ENCODE peak calls at places on chromosomes 12 and 14, in eight cellular contexts. One of them, this sample, is unnamed. For H3K4me1, the result is how much of the 10 kb centered on the place peaks cover.

GRCh38 chr14:49923881-49924280 is 31.0 kb downstream of the ARF6 start:
- DNase-seq in IMR-90: no peak
- DNase-seq in tibial artery: no peak
- DNase-seq in pancreas: no peak
- DNase-seq in SK-N-SH: no peak
- DNase-seq in breast epithelium: no peak
- DNase-seq in ovary: no peak
- DNase-seq in mucosa of descending colon: no peak
- DNase-seq in this sample: no peak

GRCh38 chr12:43362910-43363694 is 188.9 kb downstream of the ADAMTS20 start:
- DNase-seq in ovary: no peak
- DNase-seq in SK-N-SH: no peak
- DNase-seq in IMR-90: peak
- DNase-seq in pancreas: no peak
- DNase-seq in mucosa of descending colon: no peak
- DNase-seq in breast epithelium: no peak
- DNase-seq in tibial artery: no peak
- DNase-seq in this sample: peak

GRCh38 chr12:109130755-109131521 is 14.6 kb downstream of the ACACB start:
- DNase-seq in breast epithelium: no peak
- DNase-seq in ovary: no peak
- DNase-seq in tibial artery: peak
- DNase-seq in SK-N-SH: peak
- DNase-seq in IMR-90: no peak
- DNase-seq in mucosa of descending colon: no peak
- DNase-seq in pancreas: peak
- DNase-seq in this sample: no peak

GRCh38 chr12:8554451-8555195 is 13.9 kb upstream of the CLEC4E start:
- DNase-seq in IMR-90: peak
- DNase-seq in pancreas: no peak
- DNase-seq in mucosa of descending colon: no peak
- DNase-seq in SK-N-SH: no peak
- DNase-seq in tibial artery: no peak
- DNase-seq in breast epithelium: no peak
- DNase-seq in ovary: no peak
- DNase-seq in this sample: peak

GRCh38 chr14:31692376-31692781 is 131.2 kb downstream of the NUBPL start:
- DNase-seq in breast epithelium: no peak
- DNase-seq in IMR-90: peak
- DNase-seq in SK-N-SH: peak
- DNase-seq in mucosa of descending colon: no peak
- DNase-seq in tibial artery: no peak
- DNase-seq in pancreas: no peak
- DNase-seq in ovary: no peak
- DNase-seq in this sample: no peak

GRCh38 chr14:73491256-73491976 is 683 bp downstream of the RIOX1 start:
- DNase-seq in SK-N-SH: peak
- DNase-seq in mucosa of descending colon: peak
- DNase-seq in pancreas: peak
- DNase-seq in breast epithelium: no peak
- DNase-seq in tibial artery: peak
- DNase-seq in ovary: peak
- DNase-seq in IMR-90: peak
- DNase-seq in this sample: peak

GRCh38 chr12:5257763-5258475 is 174.0 kb upstream of the NTF3 start:
- DNase-seq in pancreas: no peak
- DNase-seq in breast epithelium: no peak
- DNase-seq in tibial artery: no peak
- DNase-seq in ovary: no peak
- DNase-seq in mucosa of descending colon: no peak
- DNase-seq in SK-N-SH: no peak
- DNase-seq in IMR-90: no peak
- DNase-seq in this sample: no peak

GRCh38 chr12:52789637-52790426 is 6.1 kb downstream of the KRT3 start:
- DNase-seq in ovary: no peak
- DNase-seq in pancreas: no peak
- DNase-seq in breast epithelium: no peak
- DNase-seq in tibial artery: no peak
- DNase-seq in mucosa of descending colon: peak
- DNase-seq in SK-N-SH: no peak
- DNase-seq in IMR-90: no peak
- DNase-seq in this sample: no peak

GRCh38 chr12:52514471-52515318 is 5.5 kb downstream of the KRT5 start:
- DNase-seq in tibial artery: no peak
- DNase-seq in mucosa of descending colon: no peak
- DNase-seq in SK-N-SH: no peak
- DNase-seq in breast epithelium: no peak
- DNase-seq in ovary: no peak
- DNase-seq in pancreas: no peak
- DNase-seq in IMR-90: no peak
- DNase-seq in this sample: no peak

GRCh38 chr12:26434299-26434915 is 239.0 kb downstream of the SSPN start:
- DNase-seq in tibial artery: no peak
- DNase-seq in pancreas: peak
- DNase-seq in mucosa of descending colon: peak
- DNase-seq in ovary: no peak
- DNase-seq in SK-N-SH: peak
- DNase-seq in breast epithelium: no peak
- DNase-seq in IMR-90: peak
- DNase-seq in this sample: peak

GRCh38 chr12:131793623-131794022 is 34.6 kb upstream of the MMP17 start:
- DNase-seq in IMR-90: peak
- DNase-seq in mucosa of descending colon: no peak
- DNase-seq in SK-N-SH: no peak
- DNase-seq in pancreas: no peak
- DNase-seq in breast epithelium: no peak
- DNase-seq in ovary: no peak
- DNase-seq in tibial artery: no peak
- DNase-seq in this sample: no peak

GRCh38 chr12:46454981-46455380 is 82.4 kb upstream of the SLC38A2 start:
- DNase-seq in IMR-90: no peak
- DNase-seq in SK-N-SH: no peak
- DNase-seq in breast epithelium: no peak
- DNase-seq in tibial artery: no peak
- DNase-seq in ovary: no peak
- DNase-seq in pancreas: no peak
- DNase-seq in mucosa of descending colon: no peak
- DNase-seq in this sample: no peak

GRCh38 chr12:22728989-22729388 is 104.0 kb downstream of the ETNK1 start:
- DNase-seq in pancreas: no peak
- DNase-seq in tibial artery: no peak
- DNase-seq in ovary: no peak
- DNase-seq in mucosa of descending colon: no peak
- DNase-seq in breast epithelium: no peak
- DNase-seq in SK-N-SH: no peak
- DNase-seq in IMR-90: no peak
- DNase-seq in this sample: no peak

GRCh38 chr12:94550964-94551363 is 91.3 kb upstream of the CEP83 start:
- DNase-seq in SK-N-SH: no peak
- DNase-seq in breast epithelium: no peak
- DNase-seq in ovary: no peak
- DNase-seq in IMR-90: no peak
- DNase-seq in pancreas: no peak
- DNase-seq in tibial artery: no peak
- DNase-seq in mucosa of descending colon: no peak
- DNase-seq in this sample: no peak

GRCh38 chr12:25827747-25828146 is 130.7 kb upstream of the RASSF8 start:
- DNase-seq in tibial artery: no peak
- DNase-seq in IMR-90: peak
- DNase-seq in pancreas: no peak
- DNase-seq in ovary: no peak
- DNase-seq in breast epithelium: no peak
- DNase-seq in SK-N-SH: no peak
- DNase-seq in mucosa of descending colon: no peak
- DNase-seq in this sample: no peak

GRCh38 chr12:31117203-31118011 is 43.7 kb downstream of the DDX11 start:
- DNase-seq in ovary: no peak
- DNase-seq in tibial artery: peak
- DNase-seq in breast epithelium: no peak
- DNase-seq in IMR-90: peak
- DNase-seq in mucosa of descending colon: peak
- DNase-seq in pancreas: no peak
- DNase-seq in SK-N-SH: peak
- DNase-seq in this sample: peak
- TF ChIP-seq CTCF in ovary: peak
- TF ChIP-seq CTCF in tibial artery: peak
- TF ChIP-seq CTCF in breast epithelium: no peak
- TF ChIP-seq CTCF in IMR-90: peak
- TF ChIP-seq CTCF in mucosa of descending colon: no peak
- TF ChIP-seq CTCF in pancreas: peak
- TF ChIP-seq CTCF in SK-N-SH: peak
- TF ChIP-seq CTCF in this sample: peak

GRCh38 chr12:124774462-124775167 is 89.0 kb downstream of the SCARB1 start:
- DNase-seq in IMR-90: peak
- DNase-seq in ovary: peak
- DNase-seq in tibial artery: no peak
- DNase-seq in SK-N-SH: no peak
- DNase-seq in breast epithelium: no peak
- DNase-seq in pancreas: no peak
- DNase-seq in mucosa of descending colon: peak
- DNase-seq in this sample: peak
- H3K4me1 ChIP-seq in IMR-90: under half
- H3K4me1 ChIP-seq in ovary: under half
- H3K4me1 ChIP-seq in tibial artery: under half
- H3K4me1 ChIP-seq in SK-N-SH: under half
- H3K4me1 ChIP-seq in breast epithelium: under half
- H3K4me1 ChIP-seq in pancreas: under half
- H3K4me1 ChIP-seq in mucosa of descending colon: under half
- H3K4me1 ChIP-seq in this sample: under half

GRCh38 chr12:121839993-121840761 is 18.5 kb downstream of the HPD start:
- DNase-seq in IMR-90: no peak
- DNase-seq in breast epithelium: no peak
- DNase-seq in SK-N-SH: no peak
- DNase-seq in tibial artery: no peak
- DNase-seq in pancreas: no peak
- DNase-seq in mucosa of descending colon: no peak
- DNase-seq in ovary: no peak
- DNase-seq in this sample: no peak

GRCh38 chr12:121843236-121843982 is 15.2 kb downstream of the HPD start:
- DNase-seq in mucosa of descending colon: no peak
- DNase-seq in SK-N-SH: no peak
- DNase-seq in tibial artery: no peak
- DNase-seq in pancreas: no peak
- DNase-seq in ovary: no peak
- DNase-seq in breast epithelium: no peak
- DNase-seq in IMR-90: no peak
- DNase-seq in this sample: no peak

GRCh38 chr12:121837680-121838079 is 21.0 kb downstream of the HPD start:
- DNase-seq in mucosa of descending colon: no peak
- DNase-seq in tibial artery: no peak
- DNase-seq in IMR-90: no peak
- DNase-seq in breast epithelium: no peak
- DNase-seq in ovary: no peak
- DNase-seq in SK-N-SH: no peak
- DNase-seq in pancreas: no peak
- DNase-seq in this sample: no peak

GRCh38 chr12:121838096-121838495 is 20.6 kb downstream of the HPD start:
- DNase-seq in ovary: no peak
- DNase-seq in tibial artery: no peak
- DNase-seq in breast epithelium: no peak
- DNase-seq in mucosa of descending colon: no peak
- DNase-seq in SK-N-SH: no peak
- DNase-seq in IMR-90: no peak
- DNase-seq in pancreas: no peak
- DNase-seq in this sample: no peak

DNA sequence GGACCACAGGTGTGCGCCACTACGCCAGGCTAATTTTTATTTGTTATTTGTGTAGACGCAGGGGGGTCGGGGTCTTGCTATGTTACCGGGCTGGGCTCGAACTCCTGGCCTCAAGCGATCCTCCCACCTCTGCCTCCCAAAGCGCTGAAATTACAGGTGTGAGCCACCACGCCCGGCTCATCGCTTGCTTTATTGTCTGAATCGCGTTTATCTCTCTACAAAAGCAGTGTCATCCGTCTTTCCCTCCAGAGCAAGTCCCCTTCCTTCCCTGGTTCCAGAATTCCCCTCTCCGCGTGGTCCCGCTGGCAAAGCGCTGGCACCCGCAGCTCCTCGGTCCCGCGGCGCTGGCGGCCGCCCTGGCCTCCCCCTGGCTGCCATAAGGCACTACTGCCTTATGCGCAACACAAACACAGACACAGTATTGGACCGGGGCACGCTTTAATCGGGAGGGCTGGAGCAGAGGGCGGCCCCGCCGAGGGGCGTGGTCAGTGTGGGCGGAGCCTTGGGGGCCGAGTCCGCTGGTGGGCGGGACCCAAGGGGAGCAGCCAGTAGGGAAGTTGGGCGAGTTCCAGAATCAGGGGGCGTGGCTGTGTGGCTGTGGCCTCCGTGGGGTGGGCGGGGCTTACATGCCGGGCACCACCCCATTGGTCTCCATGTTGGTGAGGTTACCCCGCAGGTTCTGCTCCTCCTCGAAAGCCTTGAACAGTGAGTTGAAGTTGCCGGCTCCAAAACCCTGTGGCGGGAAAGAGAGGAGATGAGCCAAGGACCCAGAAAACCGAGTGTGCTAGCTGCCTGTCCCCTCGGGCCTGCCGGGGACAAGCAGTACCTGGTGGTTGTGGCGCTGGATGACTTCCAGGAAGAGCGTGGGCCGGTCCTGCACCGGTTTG is 19.3 kb downstream of the HPD start:
- DNase-seq in ovary: peak
- DNase-seq in SK-N-SH: peak
- DNase-seq in breast epithelium: peak
- DNase-seq in tibial artery: peak
- DNase-seq in pancreas: peak
- DNase-seq in IMR-90: peak
- DNase-seq in mucosa of descending colon: peak
- DNase-seq in this sample: peak
- TF ChIP-seq CTCF in ovary: peak
- TF ChIP-seq CTCF in SK-N-SH: peak
- TF ChIP-seq CTCF in breast epithelium: peak
- TF ChIP-seq CTCF in tibial artery: peak
- TF ChIP-seq CTCF in pancreas: peak
- TF ChIP-seq CTCF in IMR-90: peak
- TF ChIP-seq CTCF in mucosa of descending colon: peak
- TF ChIP-seq CTCF in this sample: peak

DNA sequence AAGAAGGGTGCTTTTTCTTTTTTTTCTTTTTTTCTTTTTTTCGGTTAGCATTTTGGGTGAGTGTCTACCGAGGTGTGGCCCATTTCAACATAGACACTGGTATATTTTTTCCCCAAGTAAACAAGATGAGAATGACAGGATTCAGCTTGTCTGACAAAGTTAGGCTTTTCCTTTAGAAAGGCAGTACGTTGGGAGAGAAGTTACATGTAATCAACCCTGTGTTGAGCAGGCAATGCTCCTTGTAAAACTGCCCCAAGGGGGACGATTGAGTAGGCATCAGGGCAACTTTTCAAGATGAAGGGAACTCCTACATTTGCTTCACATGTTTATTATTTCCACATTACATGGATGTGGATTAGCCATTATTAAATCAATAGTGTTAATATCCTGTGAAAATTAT is 1.7 kb downstream of the EMP1 start:
- DNase-seq in IMR-90: no peak
- DNase-seq in tibial artery: no peak
- DNase-seq in mucosa of descending colon: no peak
- DNase-seq in ovary: no peak
- DNase-seq in breast epithelium: no peak
- DNase-seq in pancreas: no peak
- DNase-seq in SK-N-SH: no peak
- DNase-seq in this sample: peak
- H3K4me1 ChIP-seq in IMR-90: under half
- H3K4me1 ChIP-seq in tibial artery: under half
- H3K4me1 ChIP-seq in mucosa of descending colon: under half
- H3K4me1 ChIP-seq in ovary: under half
- H3K4me1 ChIP-seq in breast epithelium: under half
- H3K4me1 ChIP-seq in pancreas: under half
- H3K4me1 ChIP-seq in SK-N-SH: under half
- H3K4me1 ChIP-seq in this sample: under half

GRCh38 chr14:24721772-24722171 is 87.8 kb upstream of the GZMB start:
- DNase-seq in tibial artery: no peak
- DNase-seq in ovary: no peak
- DNase-seq in SK-N-SH: no peak
- DNase-seq in breast epithelium: no peak
- DNase-seq in IMR-90: no peak
- DNase-seq in mucosa of descending colon: no peak
- DNase-seq in pancreas: no peak
- DNase-seq in this sample: no peak
- TF ChIP-seq CTCF in tibial artery: no peak
- TF ChIP-seq CTCF in ovary: no peak
- TF ChIP-seq CTCF in SK-N-SH: no peak
- TF ChIP-seq CTCF in breast epithelium: no peak
- TF ChIP-seq CTCF in IMR-90: no peak
- TF ChIP-seq CTCF in mucosa of descending colon: no peak
- TF ChIP-seq CTCF in pancreas: no peak
- TF ChIP-seq CTCF in this sample: no peak